ENCODE peak calls at places on chromosomes 11 and 22, in six cellular contexts. One of them, this sample, is unnamed.

GRCh38 chr11:65418681-65419459 is 3.7 kb upstream of the NEAT1 start:
- DNase-seq in suprapubic skin: peak; percentile 99
- DNase-seq in pancreas: peak; percentile 96
- DNase-seq in foreskin keratinocyte: peak; percentile 79
- DNase-seq in CD4-positive, alpha-beta T cell: peak; percentile 76
- DNase-seq in fibroblast of lung: peak; percentile 93
- DNase-seq in this sample: peak; percentile 98

GRCh38 chr11:4071828-4072421 is 22.7 kb upstream of the RRM1 start:
- DNase-seq in suprapubic skin: no peak
- DNase-seq in pancreas: no peak
- DNase-seq in foreskin keratinocyte: no peak
- DNase-seq in CD4-positive, alpha-beta T cell: no peak
- DNase-seq in fibroblast of lung: peak; percentile 15
- DNase-seq in this sample: no peak

GRCh38 chr11:78791964-78792363 is 217.3 kb upstream of the NARS2 start:
- DNase-seq in foreskin keratinocyte: no peak
- DNase-seq in suprapubic skin: no peak
- DNase-seq in pancreas: no peak
- DNase-seq in fibroblast of lung: no peak
- DNase-seq in CD4-positive, alpha-beta T cell: no peak
- DNase-seq in this sample: no peak

GRCh38 chr11:75558939-75559843 is 2.9 kb upstream of the SERPINH1 start:
- DNase-seq in suprapubic skin: no peak
- DNase-seq in pancreas: no peak
- DNase-seq in fibroblast of lung: peak; percentile 89
- DNase-seq in foreskin keratinocyte: no peak
- DNase-seq in CD4-positive, alpha-beta T cell: no peak
- DNase-seq in this sample: no peak

GRCh38 chr11:19419021-19419750 is 178.4 kb upstream of the E2F8 start:
- DNase-seq in suprapubic skin: no peak
- DNase-seq in CD4-positive, alpha-beta T cell: no peak
- DNase-seq in pancreas: no peak
- DNase-seq in foreskin keratinocyte: no peak
- DNase-seq in fibroblast of lung: peak; percentile 53
- DNase-seq in this sample: peak; percentile 41

GRCh38 chr11:44595964-44596381 is 30.5 kb downstream of the CD82 start:
- DNase-seq in pancreas: no peak
- DNase-seq in fibroblast of lung: peak; percentile 25
- DNase-seq in CD4-positive, alpha-beta T cell: no peak
- DNase-seq in suprapubic skin: no peak
- DNase-seq in foreskin keratinocyte: no peak
- DNase-seq in this sample: no peak

GRCh38 chr11:130636672-130637463 is 188.4 kb downstream of the ADAMTS15 start:
- DNase-seq in CD4-positive, alpha-beta T cell: no peak
- DNase-seq in pancreas: no peak
- DNase-seq in fibroblast of lung: peak; percentile 97
- DNase-seq in suprapubic skin: no peak
- DNase-seq in foreskin keratinocyte: peak; percentile 93
- DNase-seq in this sample: peak; percentile 90

GRCh38 chr11:61955416-61956135 is 5.4 kb downstream of the BEST1 start:
- DNase-seq in suprapubic skin: peak; percentile 80
- DNase-seq in pancreas: no peak
- DNase-seq in fibroblast of lung: no peak
- DNase-seq in CD4-positive, alpha-beta T cell: peak; percentile 43
- DNase-seq in foreskin keratinocyte: no peak
- DNase-seq in this sample: no peak

DNA sequence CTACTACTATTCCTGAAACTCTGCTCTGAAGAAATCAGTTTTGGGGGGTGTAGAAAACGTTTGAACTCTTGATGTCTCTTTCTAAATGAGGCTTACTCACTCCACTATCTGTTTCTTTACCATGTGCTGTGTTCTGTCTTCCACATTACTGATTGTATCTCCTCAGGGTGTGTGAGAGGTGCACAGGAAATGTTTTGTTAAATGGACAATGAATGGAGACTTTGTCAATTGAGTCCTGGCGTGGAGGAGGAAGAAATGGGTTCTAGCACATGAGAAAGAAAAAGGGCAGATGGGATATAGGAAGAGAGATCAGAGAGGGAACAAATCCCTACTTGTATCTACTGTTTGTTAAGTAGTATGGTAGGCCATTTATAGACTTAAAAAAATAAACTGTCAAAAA is 577.1 kb upstream of the CCDC90B start:
- DNase-seq in pancreas: no peak
- DNase-seq in suprapubic skin: no peak
- DNase-seq in foreskin keratinocyte: no peak
- DNase-seq in fibroblast of lung: no peak
- DNase-seq in CD4-positive, alpha-beta T cell: no peak
- DNase-seq in this sample: no peak
- TF ChIP-seq CTCF in pancreas: no peak
- TF ChIP-seq CTCF in suprapubic skin: no peak
- TF ChIP-seq CTCF in foreskin keratinocyte: no peak
- TF ChIP-seq CTCF in fibroblast of lung: no peak
- TF ChIP-seq CTCF in CD4-positive, alpha-beta T cell: no peak
- TF ChIP-seq CTCF in this sample: no peak

GRCh38 chr11:112540261-112540660 is 279.6 kb upstream of the PLET1 start:
- DNase-seq in fibroblast of lung: no peak
- DNase-seq in pancreas: no peak
- DNase-seq in suprapubic skin: no peak
- DNase-seq in CD4-positive, alpha-beta T cell: no peak
- DNase-seq in foreskin keratinocyte: no peak
- DNase-seq in this sample: no peak

GRCh38 chr11:112539741-112540140 is 279.1 kb upstream of the PLET1 start:
- DNase-seq in fibroblast of lung: no peak
- DNase-seq in pancreas: no peak
- DNase-seq in suprapubic skin: no peak
- DNase-seq in foreskin keratinocyte: no peak
- DNase-seq in CD4-positive, alpha-beta T cell: no peak
- DNase-seq in this sample: no peak

GRCh38 chr11:112541140-112541901 is 280.7 kb upstream of the PLET1 start:
- DNase-seq in pancreas: no peak
- DNase-seq in foreskin keratinocyte: no peak
- DNase-seq in suprapubic skin: no peak
- DNase-seq in fibroblast of lung: no peak
- DNase-seq in CD4-positive, alpha-beta T cell: no peak
- DNase-seq in this sample: no peak

GRCh38 chr11:112542479-112542878 is 281.8 kb upstream of the PLET1 start:
- DNase-seq in pancreas: no peak
- DNase-seq in foreskin keratinocyte: no peak
- DNase-seq in CD4-positive, alpha-beta T cell: no peak
- DNase-seq in suprapubic skin: no peak
- DNase-seq in fibroblast of lung: no peak
- DNase-seq in this sample: no peak

GRCh38 chr11:112543390-112543789 is 282.7 kb upstream of the PLET1 start:
- DNase-seq in fibroblast of lung: no peak
- DNase-seq in pancreas: no peak
- DNase-seq in CD4-positive, alpha-beta T cell: no peak
- DNase-seq in foreskin keratinocyte: no peak
- DNase-seq in suprapubic skin: no peak
- DNase-seq in this sample: no peak
- TF ChIP-seq CTCF in fibroblast of lung: no peak
- TF ChIP-seq CTCF in pancreas: no peak
- TF ChIP-seq CTCF in CD4-positive, alpha-beta T cell: no peak
- TF ChIP-seq CTCF in foreskin keratinocyte: no peak
- TF ChIP-seq CTCF in suprapubic skin: no peak
- TF ChIP-seq CTCF in this sample: no peak

GRCh38 chr22:32632650-32633049 is 158.0 kb downstream of the FBXO7 start:
- DNase-seq in suprapubic skin: no peak
- DNase-seq in fibroblast of lung: no peak
- DNase-seq in foreskin keratinocyte: no peak
- DNase-seq in CD4-positive, alpha-beta T cell: no peak
- DNase-seq in pancreas: no peak
- DNase-seq in this sample: no peak

GRCh38 chr22:32631507-32632245 is 157.1 kb downstream of the FBXO7 start:
- DNase-seq in foreskin keratinocyte: no peak
- DNase-seq in pancreas: no peak
- DNase-seq in suprapubic skin: no peak
- DNase-seq in fibroblast of lung: no peak
- DNase-seq in CD4-positive, alpha-beta T cell: no peak
- DNase-seq in this sample: no peak

GRCh38 chr22:32637951-32638350 is 163.3 kb downstream of the FBXO7 start:
- DNase-seq in suprapubic skin: no peak
- DNase-seq in pancreas: no peak
- DNase-seq in fibroblast of lung: no peak
- DNase-seq in CD4-positive, alpha-beta T cell: no peak
- DNase-seq in foreskin keratinocyte: no peak
- DNase-seq in this sample: no peak

GRCh38 chr22:32634424-32634981 is 159.9 kb downstream of the FBXO7 start:
- DNase-seq in foreskin keratinocyte: no peak
- DNase-seq in fibroblast of lung: no peak
- DNase-seq in CD4-positive, alpha-beta T cell: no peak
- DNase-seq in suprapubic skin: no peak
- DNase-seq in pancreas: no peak
- DNase-seq in this sample: no peak

DNA sequence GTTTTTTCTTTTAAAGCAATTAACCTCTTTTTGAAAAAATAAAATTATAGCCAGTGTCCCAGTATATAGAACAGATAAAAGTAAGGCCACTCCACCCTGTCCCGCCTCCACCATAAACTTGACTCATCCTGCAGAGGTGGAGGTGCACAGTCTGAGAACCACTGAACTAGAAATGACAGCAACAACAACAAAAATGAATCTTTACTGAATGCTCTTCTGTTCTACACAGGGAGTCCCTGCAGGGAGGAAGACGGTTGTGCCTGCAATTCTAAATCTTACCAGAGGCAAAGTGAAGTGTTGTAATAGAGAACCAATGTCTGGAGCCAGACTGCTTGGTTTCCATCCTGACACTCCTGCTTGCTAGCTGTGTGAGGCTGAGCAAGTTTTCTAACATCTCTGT is 162.3 kb downstream of the FBXO7 start:
- DNase-seq in fibroblast of lung: no peak
- DNase-seq in CD4-positive, alpha-beta T cell: no peak
- DNase-seq in foreskin keratinocyte: no peak
- DNase-seq in pancreas: no peak
- DNase-seq in suprapubic skin: no peak
- DNase-seq in this sample: no peak
- TF ChIP-seq CTCF in fibroblast of lung: no peak
- TF ChIP-seq CTCF in CD4-positive, alpha-beta T cell: no peak
- TF ChIP-seq CTCF in foreskin keratinocyte: no peak
- TF ChIP-seq CTCF in pancreas: no peak
- TF ChIP-seq CTCF in suprapubic skin: no peak
- TF ChIP-seq CTCF in this sample: no peak

DNA sequence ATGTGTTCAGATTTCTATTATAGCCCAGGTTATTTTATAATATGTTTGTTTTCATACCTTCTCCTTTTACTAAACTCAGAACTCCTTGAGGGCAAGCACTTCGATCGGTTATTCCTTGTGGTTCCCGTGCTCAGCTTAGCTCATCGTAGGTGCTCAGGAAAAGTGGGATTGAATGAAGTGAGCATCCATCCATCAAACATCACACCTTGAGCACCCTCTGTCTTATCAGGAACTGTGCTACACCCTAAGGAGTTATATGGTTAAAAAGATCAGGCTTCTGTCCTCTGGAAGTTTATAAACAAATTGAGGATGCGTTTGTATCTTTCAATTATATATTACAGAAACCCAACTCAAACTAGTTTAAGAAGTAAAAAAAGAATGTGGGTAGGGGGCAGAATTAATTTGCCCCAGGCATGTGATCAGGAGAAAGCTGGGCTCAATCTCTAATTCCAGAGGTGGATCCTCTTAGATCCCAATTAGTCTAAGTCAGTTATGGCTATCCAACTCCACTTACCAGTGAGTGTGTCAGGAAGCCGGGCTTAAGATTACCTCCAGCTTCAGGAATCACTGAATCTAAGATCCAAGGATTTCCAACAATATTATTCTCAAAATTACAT is 59.9 kb upstream of the RRAS2 start:
- DNase-seq in suprapubic skin: no peak
- DNase-seq in foreskin keratinocyte: no peak
- DNase-seq in fibroblast of lung: no peak
- DNase-seq in pancreas: no peak
- DNase-seq in CD4-positive, alpha-beta T cell: no peak
- DNase-seq in this sample: peak; percentile 81
- TF ChIP-seq CTCF in suprapubic skin: no peak
- TF ChIP-seq CTCF in foreskin keratinocyte: peak; percentile 84
- TF ChIP-seq CTCF in fibroblast of lung: peak; percentile 34
- TF ChIP-seq CTCF in pancreas: no peak
- TF ChIP-seq CTCF in CD4-positive, alpha-beta T cell: no peak
- TF ChIP-seq CTCF in this sample: peak; percentile 61

GRCh38 chr22:29524440-29525191 is 28.9 kb downstream of the THOC5 start:
- DNase-seq in pancreas: no peak
- DNase-seq in fibroblast of lung: peak; percentile 25
- DNase-seq in CD4-positive, alpha-beta T cell: peak; percentile 35
- DNase-seq in suprapubic skin: no peak
- DNase-seq in foreskin keratinocyte: no peak
- DNase-seq in this sample: peak; percentile 26
- TF ChIP-seq CTCF in pancreas: no peak
- TF ChIP-seq CTCF in fibroblast of lung: peak; percentile 38
- TF ChIP-seq CTCF in CD4-positive, alpha-beta T cell: no peak
- TF ChIP-seq CTCF in suprapubic skin: peak; percentile 18
- TF ChIP-seq CTCF in foreskin keratinocyte: peak; percentile 56
- TF ChIP-seq CTCF in this sample: peak; percentile 26

DNA sequence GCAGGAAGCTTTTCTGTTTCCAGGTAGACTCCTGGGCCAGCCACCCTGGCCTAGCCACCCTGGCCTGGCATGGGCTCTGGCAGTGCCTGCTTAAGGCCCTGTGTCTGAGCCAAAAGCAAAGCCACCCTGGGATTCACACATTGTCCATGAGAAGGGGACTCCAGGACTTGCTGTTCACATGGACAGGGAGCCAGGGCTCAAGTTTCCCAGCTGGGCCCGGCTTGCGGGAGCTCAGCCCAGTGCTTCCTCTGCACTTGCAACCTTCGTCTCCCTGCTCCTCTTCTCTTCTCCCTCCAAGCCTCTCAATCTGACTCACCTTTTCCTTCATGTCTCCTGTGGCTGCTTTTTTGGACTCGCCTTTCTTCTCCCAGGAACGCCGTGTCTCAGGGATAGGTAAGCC is 130.3 kb downstream of the MICAL2 start:
- DNase-seq in suprapubic skin: no peak
- DNase-seq in foreskin keratinocyte: no peak
- DNase-seq in fibroblast of lung: no peak
- DNase-seq in pancreas: no peak
- DNase-seq in CD4-positive, alpha-beta T cell: no peak
- DNase-seq in this sample: no peak
- TF ChIP-seq CTCF in suprapubic skin: no peak
- TF ChIP-seq CTCF in foreskin keratinocyte: no peak
- TF ChIP-seq CTCF in fibroblast of lung: no peak
- TF ChIP-seq CTCF in pancreas: no peak
- TF ChIP-seq CTCF in CD4-positive, alpha-beta T cell: no peak
- TF ChIP-seq CTCF in this sample: no peak

DNA sequence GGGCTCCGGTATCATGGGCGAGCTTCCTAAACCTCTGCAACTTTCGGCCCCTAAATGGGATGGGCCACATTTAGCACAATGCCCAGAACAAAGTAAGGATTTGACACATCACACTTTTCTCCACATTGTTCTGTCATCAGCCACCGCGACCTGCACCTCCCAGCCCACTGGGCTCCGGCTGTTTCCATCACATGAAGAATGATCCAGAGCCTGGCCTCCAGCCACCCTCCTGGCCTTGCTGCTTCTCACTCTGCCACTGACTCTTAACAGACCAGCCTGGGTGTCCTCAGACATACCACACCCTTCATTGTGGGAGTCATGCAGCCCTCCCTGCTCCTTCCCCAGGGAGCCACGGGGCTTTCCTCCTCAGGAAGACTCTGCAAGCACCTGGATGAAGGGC is 113.7 kb downstream of the IGLL1 start:
- DNase-seq in fibroblast of lung: no peak
- DNase-seq in CD4-positive, alpha-beta T cell: no peak
- DNase-seq in foreskin keratinocyte: no peak
- DNase-seq in pancreas: no peak
- DNase-seq in suprapubic skin: no peak
- DNase-seq in this sample: no peak
- TF ChIP-seq CTCF in fibroblast of lung: no peak
- TF ChIP-seq CTCF in CD4-positive, alpha-beta T cell: no peak
- TF ChIP-seq CTCF in foreskin keratinocyte: no peak
- TF ChIP-seq CTCF in pancreas: no peak
- TF ChIP-seq CTCF in suprapubic skin: no peak
- TF ChIP-seq CTCF in this sample: no peak

GRCh38 chr11:76714493-76714892 is 43.9 kb upstream of the LRRC32 start:
- DNase-seq in suprapubic skin: no peak
- DNase-seq in pancreas: no peak
- DNase-seq in foreskin keratinocyte: no peak
- DNase-seq in CD4-positive, alpha-beta T cell: no peak
- DNase-seq in fibroblast of lung: no peak
- DNase-seq in this sample: no peak
- TF ChIP-seq CTCF in suprapubic skin: no peak
- TF ChIP-seq CTCF in pancreas: no peak
- TF ChIP-seq CTCF in foreskin keratinocyte: no peak
- TF ChIP-seq CTCF in CD4-positive, alpha-beta T cell: no peak
- TF ChIP-seq CTCF in fibroblast of lung: no peak
- TF ChIP-seq CTCF in this sample: no peak

This sample was measured in MCF 10A.